ENCODE peak calls at places on chromosomes 13 and 19, in six cellular contexts. O, N, Y, K, U and S are unnamed samples. For H4K20me1, the result is how much of the 10 kb centered on the place peaks cover.

GRCh38 chr19:30222428-30222873 is 149.7 kb upstream of the ZNF536 start:
- DNase-seq in O (peak), K (no peak), Y (peak), N (no peak), U (peak), S (no peak)

GRCh38 chr13:81591528-81592220 is 1250.7 kb upstream of the SPRY2 start:
- DNase-seq in O (no peak), K (no peak), N (no peak), U (no peak), Y (no peak), S (no peak)

GRCh38 chr19:46353730-46354528 is 7.0 kb downstream of the PPP5C start:
- DNase-seq in U (no peak), K (no peak), N (no peak), O (no peak), Y (no peak), S (no peak)

GRCh38 chr19:3944018-3944721 is 11.3 kb downstream of the NMRK2 start:
- DNase-seq in Y (no peak), N (no peak), U (no peak), O (no peak), K (no peak), S (no peak)

GRCh38 chr19:41886761-41887710 is 4.1 kb downstream of the ARHGEF1 start:
- DNase-seq in Y (no peak), N (no peak), K (no peak), U (no peak), O (no peak), S (peak)

GRCh38 chr13:46403851-46404731 is 17.0 kb upstream of the RUBCNL start:
- DNase-seq in Y (no peak), U (no peak), K (no peak), N (no peak), O (no peak), S (peak)

GRCh38 chr13:84192125-84192524 is 309.9 kb upstream of the SLITRK1 start:
- DNase-seq in U (peak), K (peak), O (peak), Y (no peak), N (no peak), S (no peak)

GRCh38 chr19:33673996-33674395 is 52.2 kb downstream of the CHST8 start:
- DNase-seq in K (no peak), N (no peak), U (peak), Y (no peak), O (no peak), S (no peak)

GRCh38 chr13:23672616-23673015 is 102.4 kb downstream of the TNFRSF19 start:
- DNase-seq in U (no peak), Y (no peak), O (no peak), N (no peak), K (no peak), S (no peak)

GRCh38 chr13:28843594-28843993 is 23.5 kb downstream of the MTUS2 start:
- DNase-seq in U (no peak), Y (no peak), O (no peak), K (no peak), N (no peak), S (no peak)

GRCh38 chr13:98207411-98207810 is 30.3 kb upstream of the RNF113B start:
- DNase-seq in U (no peak), N (no peak), O (peak), Y (no peak), K (no peak), S (no peak)

GRCh38 chr19:21221653-21222052 is 79.8 kb downstream of the ZNF431 start:
- DNase-seq in K (no peak), N (no peak), U (no peak), Y (no peak), O (no peak), S (no peak)

GRCh38 chr19:17114414-17114831 is 38.8 kb downstream of the MYO9B start:
- DNase-seq in K (peak), Y (peak), U (no peak), O (no peak), N (no peak), S (no peak)

GRCh38 chr13:68099616-68100015 is 869.5 kb upstream of the PCDH9 start:
- DNase-seq in Y (no peak), N (peak), O (peak), K (peak), U (peak), S (no peak)

GRCh38 chr13:30738946-30739528 is 3.7 kb downstream of the ALOX5AP start:
- DNase-seq in U (no peak), K (no peak), N (no peak), O (no peak), Y (peak), S (no peak)
- TF ChIP-seq EZH2phosphoT487 in U (no peak), K (no peak), N (no peak), O (no peak), Y (no peak), S (no peak)

GRCh38 chr13:77990973-77991372 is 72.3 kb upstream of the EDNRB start:
- DNase-seq in U (no peak), N (no peak), K (no peak), Y (no peak), O (no peak), S (no peak)
- H2AFZ ChIP-seq in U (no peak), N (no peak), K (no peak), Y (peak), O (no peak), S (no peak)

DNA sequence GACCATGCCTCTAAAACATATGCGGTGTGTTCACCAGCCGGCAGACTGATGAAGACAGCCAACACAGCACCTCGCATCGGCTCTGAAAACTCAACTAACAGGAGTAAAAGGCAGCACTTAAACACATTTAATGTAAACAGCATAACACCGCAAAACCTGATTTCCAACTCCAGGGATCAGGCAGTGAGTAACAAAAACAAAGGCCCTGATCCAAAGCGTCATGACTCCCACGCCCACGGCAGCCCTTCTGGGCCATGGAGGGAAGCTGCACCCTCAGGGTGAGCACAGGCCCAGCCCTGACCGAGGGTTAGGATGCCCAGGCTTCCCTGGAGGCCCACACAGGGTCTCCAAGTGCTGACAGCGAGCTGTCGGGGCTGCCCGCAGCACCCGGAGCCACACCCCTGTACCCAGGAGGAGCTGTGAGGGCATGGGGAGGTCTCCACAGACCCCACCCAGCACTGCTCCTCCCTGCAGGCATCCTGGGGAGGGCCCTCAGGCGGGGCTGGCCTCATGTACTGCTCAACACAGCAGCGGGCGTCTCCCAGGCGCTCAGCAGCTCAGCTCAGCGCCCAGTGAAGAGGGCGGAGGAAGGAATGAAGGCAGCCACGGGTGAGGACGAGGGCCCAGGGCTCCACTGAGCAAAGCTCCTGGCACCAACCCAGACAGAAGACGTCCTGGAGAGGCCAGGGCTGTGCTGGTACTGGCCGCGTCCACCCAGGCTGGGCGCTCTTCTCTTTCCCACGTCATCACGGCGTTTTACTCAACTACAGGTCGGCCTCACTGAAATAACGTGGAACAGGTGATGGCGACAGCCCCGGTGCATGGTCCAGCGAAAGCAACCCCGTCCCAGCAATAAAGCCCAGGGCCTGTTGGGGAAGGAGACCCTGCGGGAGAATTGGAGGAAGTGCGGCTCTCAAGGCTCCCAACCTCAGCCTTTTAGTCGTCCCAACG is 53.6 kb downstream of the RASA3 start:
- DNase-seq in Y (no peak), O (peak), N (no peak), K (peak), U (peak), S (no peak)
- H4K20me1 ChIP-seq in Y (under half), O (under half), N (under half), K (under half), U (under half), S (under half)

GRCh38 chr19:39238944-39239343 is 5.9 kb downstream of the IFNL3 start:
- DNase-seq in N (no peak), U (no peak), O (no peak), Y (no peak), K (no peak), S (no peak)

GRCh38 chr19:39236527-39236926 is 8.3 kb downstream of the IFNL3 start:
- DNase-seq in N (no peak), U (no peak), K (no peak), Y (no peak), O (no peak), S (no peak)

GRCh38 chr19:39237200-39238184 is 7.3 kb downstream of the IFNL3 start:
- DNase-seq in U (peak), O (no peak), Y (no peak), K (peak), N (peak), S (peak)

GRCh38 chr19:39238209-39238608 is 6.6 kb downstream of the IFNL3 start:
- DNase-seq in U (no peak), O (no peak), K (no peak), N (no peak), Y (no peak), S (no peak)

DNA sequence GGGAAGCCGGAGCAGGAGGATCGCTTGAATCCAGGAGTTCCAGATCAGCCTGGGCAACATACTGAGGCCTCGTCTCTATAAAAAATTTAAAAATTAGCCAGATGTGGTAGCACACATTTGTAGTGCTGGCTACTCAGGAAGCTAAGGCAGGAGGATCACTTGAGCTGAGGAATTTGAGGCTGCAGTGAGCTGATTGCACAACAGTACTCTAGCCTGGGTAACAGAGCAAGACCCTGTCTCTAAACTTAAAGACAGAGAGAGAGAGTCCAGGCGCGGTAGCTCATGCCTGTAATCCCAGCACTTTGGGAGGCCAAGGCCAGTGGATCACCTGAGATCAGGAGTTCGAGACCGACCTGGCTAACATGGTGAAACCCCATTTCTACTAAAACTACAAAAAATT is 4.4 kb downstream of the IFNL3 start:
- DNase-seq in Y (no peak), O (no peak), K (no peak), N (no peak), U (no peak), S (no peak)
- TF ChIP-seq EZH2phosphoT487 in Y (no peak), O (no peak), K (no peak), N (no peak), U (no peak), S (no peak)